ENCODE peak calls at places on chromosomes 12 and 14, in six cellular contexts. R is activated B cell treated with CpG ODN at 0.5 μM for 24 hours, G is EL, A is progenitor cell of endocrine pancreas, W is iris pigment epithelial cell, C is KBM-7. J is an unnamed sample.
A peak's percentile ranks its signal among the peaks of the same experiment; 100 is the strongest.

GRCh38 chr14:81582420-81582819 is 48.8 kb upstream of the SEL1L start:
- DNase-seq in C (no peak), R (no peak), W (peak; percentile 6), G (no peak), A (no peak), J (no peak)

GRCh38 chr12:58777815-58778214 is 142.5 kb downstream of the LRIG3 start:
- DNase-seq in G (no peak), A (no peak), R (no peak), C (no peak), W (peak; percentile 50), J (no peak)

GRCh38 chr12:78470354-78471195 is 394.0 kb upstream of the SYT1 start:
- DNase-seq in C (peak; percentile 29), R (no peak), W (peak; percentile 60), G (peak; percentile 45), A (no peak), J (no peak)

GRCh38 chr12:108078428-108078827 is 50.7 kb upstream of the WSCD2 start:
- DNase-seq in R (no peak), G (no peak), C (no peak), A (no peak), W (no peak), J (no peak)

GRCh38 chr14:100536141-100536540 is 51.1 kb downstream of the BEGAIN start:
- DNase-seq in W (no peak), C (no peak), G (no peak), A (no peak), R (no peak), J (peak; percentile 7)

GRCh38 chr14:70254476-70254961 is 65.8 kb upstream of the SLC8A3 start:
- DNase-seq in W (peak; percentile 45), C (peak; percentile 49), G (peak; percentile 9), R (no peak), A (peak; percentile 34), J (no peak)

GRCh38 chr12:102955926-102956737 is 1.3 kb upstream of the ASCL1 start:
- DNase-seq in R (no peak), W (no peak), C (no peak), A (no peak), G (no peak), J (no peak)

GRCh38 chr14:21077672-21078071 is 7.6 kb downstream of the ARHGEF40 start:
- DNase-seq in C (no peak), A (no peak), G (no peak), R (no peak), W (no peak), J (no peak)

GRCh38 chr14:104114421-104115130 is 23.8 kb upstream of the KIF26A start:
- DNase-seq in A (no peak), W (no peak), R (no peak), G (no peak), C (no peak), J (no peak)

GRCh38 chr12:93060071-93060665 is 131.1 kb upstream of the EEA1 start:
- DNase-seq in W (no peak), G (no peak), A (no peak), C (no peak), R (no peak), J (peak; percentile 18)

GRCh38 chr12:112466011-112466422 is 47.3 kb downstream of the PTPN11 start:
- DNase-seq in A (no peak), R (no peak), G (no peak), W (peak; percentile 11), C (no peak), J (no peak)

GRCh38 chr14:103541944-103542544 is 13.0 kb downstream of the TRMT61A start:
- DNase-seq in G (no peak), C (no peak), A (no peak), W (no peak), R (no peak), J (no peak)

GRCh38 chr12:123660328-123660727 is 10.6 kb upstream of the TCTN2 start:
- DNase-seq in G (peak; percentile 90), C (no peak), R (no peak), A (no peak), W (peak; percentile 91), J (no peak)

GRCh38 chr14:68977137-68977740 is 1.9 kb downstream of the ACTN1 start:
- DNase-seq in A (no peak), R (no peak), C (no peak), G (no peak), W (no peak), J (no peak)

GRCh38 chr12:93813972-93814821 is 137.0 kb downstream of the CRADD start:
- DNase-seq in G (no peak), R (no peak), W (peak; percentile 96), A (no peak), C (no peak), J (no peak)

GRCh38 chr12:3743803-3744202 is 9.1 kb downstream of the CRACR2A start:
- DNase-seq in G (no peak), A (no peak), R (no peak), C (no peak), W (peak; percentile 38), J (no peak)

GRCh38 chr14:61749264-61749663 is 13.0 kb upstream of the SNAPC1 start:
- DNase-seq in W (no peak), R (no peak), C (peak; percentile 35), A (no peak), G (peak; percentile 39), J (no peak)

GRCh38 chr12:42091769-42092168 is 52.9 kb downstream of the GXYLT1 start:
- DNase-seq in W (peak; percentile 17), C (no peak), A (no peak), R (no peak), G (no peak), J (no peak)

GRCh38 chr12:67085699-67086098 is 183.5 kb upstream of the CAND1 start:
- DNase-seq in G (no peak), A (no peak), W (no peak), R (no peak), C (no peak), J (no peak)

GRCh38 chr12:3761116-3761770 is 8.3 kb upstream of the CRACR2A start:
- DNase-seq in W (peak; percentile 58), R (no peak), C (no peak), A (no peak), G (no peak), J (no peak)

GRCh38 chr12:64116969-64117368 is 105.1 kb downstream of the KICS2 start:
- DNase-seq in C (no peak), A (no peak), W (no peak), R (no peak), G (no peak), J (no peak)

GRCh38 chr12:27366621-27367020 is 34.0 kb downstream of the BMAL2 start:
- DNase-seq in G (peak; percentile 31), W (no peak), C (no peak), R (no peak), A (no peak), J (no peak)

GRCh38 chr12:52020539-52021336 is 14.0 kb downstream of the TAMALIN start:
- DNase-seq in A (peak; percentile 64), W (no peak), C (peak; percentile 84), G (peak; percentile 52), R (peak; percentile 61), J (no peak)

GRCh38 chr12:5561057-5561456 is 129.1 kb downstream of the NTF3 start:
- DNase-seq in C (no peak), R (no peak), W (no peak), A (no peak), G (no peak), J (no peak)

GRCh38 chr12:53048033-53048779 is 1.7 kb upstream of the TNS2 start:
- DNase-seq in R (no peak), A (no peak), C (no peak), G (peak; percentile 47), W (no peak), J (peak; percentile 2)